ENCODE peak calls at places on chromosomes 6 and 20, in four cellular contexts. V, I, N and T are unnamed samples.

GRCh38 chr6:158835616-158836221 is 16.6 kb upstream of the EZR start:
- DNase-seq in V (no peak), I (peak), N (peak), T (no peak)

GRCh38 chr20:49657118-49657901 is 56.4 kb downstream of the B4GALT5 start:
- DNase-seq in V (no peak), I (peak), N (no peak), T (no peak)

GRCh38 chr20:21082584-21082983 is 23.6 kb downstream of the LINC00237 start:
- DNase-seq in V (no peak), I (no peak), N (no peak), T (no peak)

GRCh38 chr6:31158863-31159855 is 770 bp downstream of the TCF19 start:
- DNase-seq in V (peak), I (no peak), N (no peak), T (peak)

GRCh38 chr6:142856857-142857608 is 87.9 kb downstream of the HIVEP2 start:
- DNase-seq in V (peak), I (no peak), N (no peak), T (no peak)

GRCh38 chr6:33731751-33732282 is 14.9 kb downstream of the IP6K3 start:
- DNase-seq in V (no peak), I (no peak), N (no peak), T (no peak)

GRCh38 chr6:79630883-79631799 is at the start of gene SH3BGRL2:
- DNase-seq in V (peak), I (peak), N (peak), T (peak)

GRCh38 chr6:41022294-41022693 is 16.7 kb downstream of the UNC5CL start:
- DNase-seq in V (no peak), I (peak), N (no peak), T (no peak)

GRCh38 chr6:169800116-169800667 is 48.8 kb downstream of the ERMARD start:
- DNase-seq in V (peak), I (no peak), N (peak), T (no peak)

GRCh38 chr20:5000263-5001173 is 792 bp downstream of the SLC23A2 start:
- DNase-seq in V (peak), I (no peak), N (peak), T (peak)

GRCh38 chr20:47784599-47785320 is 521 bp downstream of the SULF2 start:
- DNase-seq in V (no peak), I (peak), N (no peak), T (no peak)

GRCh38 chr6:132511159-132511835 is 1.6 kb downstream of the STX7 start:
- DNase-seq in V (no peak), I (no peak), N (no peak), T (no peak)

GRCh38 chr6:99330159-99330558 is 19.3 kb downstream of the FAXC start:
- DNase-seq in V (peak), I (peak), N (no peak), T (peak)

GRCh38 chr20:57661201-57662027 is 41.2 kb upstream of the ZBP1 start:
- DNase-seq in V (no peak), I (no peak), N (peak), T (no peak)

GRCh38 chr6:144195671-144196070 is 45.4 kb downstream of the STX11 start:
- DNase-seq in V (no peak), I (peak), N (no peak), T (no peak)

GRCh38 chr6:117142995-117143394 is 122.4 kb upstream of the VGLL2 start:
- DNase-seq in V (no peak), I (no peak), N (no peak), T (no peak)